ENCODE peak calls at places on chromosomes 2 and 18, in seven cellular contexts. One of them, this sample, is unnamed.
A peak's percentile ranks its signal among the peaks of the same experiment; 100 is the strongest.

GRCh38 chr2:198371902-198372611 is 567.7 kb downstream of the PLCL1 start:
- DNase-seq in neural progenitor cell: no peak
- DNase-seq in fibroblast of lung: peak; percentile 16
- DNase-seq in stomach: no peak
- DNase-seq in psoas muscle: no peak
- DNase-seq in K562: peak; percentile 25
- DNase-seq in right lobe of liver: no peak
- DNase-seq in this sample: no peak

GRCh38 chr2:73697606-73698005 is 39.5 kb downstream of the TPRKB start:
- DNase-seq in neural progenitor cell: no peak
- DNase-seq in fibroblast of lung: no peak
- DNase-seq in stomach: no peak
- DNase-seq in psoas muscle: no peak
- DNase-seq in K562: no peak
- DNase-seq in right lobe of liver: no peak
- DNase-seq in this sample: no peak

GRCh38 chr2:166614027-166614426 is 120.0 kb upstream of the SCN7A start:
- DNase-seq in neural progenitor cell: peak; percentile 42
- DNase-seq in fibroblast of lung: no peak
- DNase-seq in stomach: no peak
- DNase-seq in psoas muscle: no peak
- DNase-seq in K562: no peak
- DNase-seq in right lobe of liver: no peak
- DNase-seq in this sample: no peak

GRCh38 chr2:147855977-147856376 is 11.1 kb downstream of the ACVR2A start:
- DNase-seq in neural progenitor cell: no peak
- DNase-seq in fibroblast of lung: no peak
- DNase-seq in stomach: no peak
- DNase-seq in psoas muscle: no peak
- DNase-seq in K562: no peak
- DNase-seq in right lobe of liver: no peak
- DNase-seq in this sample: no peak

GRCh38 chr2:45024600-45025291 is 15.5 kb upstream of the SIX2 start:
- DNase-seq in neural progenitor cell: no peak
- DNase-seq in fibroblast of lung: peak; percentile 84
- DNase-seq in stomach: no peak
- DNase-seq in psoas muscle: peak; percentile 71
- DNase-seq in K562: peak; percentile 26
- DNase-seq in right lobe of liver: no peak
- DNase-seq in this sample: no peak

GRCh38 chr2:66418381-66418780 is 16.5 kb upstream of the MEIS1 start:
- DNase-seq in neural progenitor cell: no peak
- DNase-seq in fibroblast of lung: no peak
- DNase-seq in stomach: no peak
- DNase-seq in psoas muscle: no peak
- DNase-seq in K562: no peak
- DNase-seq in right lobe of liver: no peak
- DNase-seq in this sample: no peak

GRCh38 chr2:45836316-45836715 is 184.8 kb downstream of the PRKCE start:
- DNase-seq in neural progenitor cell: peak; percentile 74
- DNase-seq in fibroblast of lung: no peak
- DNase-seq in stomach: no peak
- DNase-seq in psoas muscle: no peak
- DNase-seq in K562: no peak
- DNase-seq in right lobe of liver: no peak
- DNase-seq in this sample: no peak

GRCh38 chr2:240620859-240621258 is 4.4 kb upstream of the GPR35 start:
- DNase-seq in neural progenitor cell: no peak
- DNase-seq in fibroblast of lung: no peak
- DNase-seq in stomach: no peak
- DNase-seq in psoas muscle: peak; percentile 35
- DNase-seq in K562: no peak
- DNase-seq in right lobe of liver: no peak
- DNase-seq in this sample: no peak

GRCh38 chr18:24837065-24837464 is 376.6 kb downstream of the HRH4 start:
- DNase-seq in neural progenitor cell: no peak
- DNase-seq in fibroblast of lung: peak; percentile 53
- DNase-seq in stomach: no peak
- DNase-seq in psoas muscle: no peak
- DNase-seq in K562: no peak
- DNase-seq in right lobe of liver: no peak
- DNase-seq in this sample: no peak

GRCh38 chr18:46939998-46940571 is 22.7 kb downstream of the KATNAL2 start:
- DNase-seq in neural progenitor cell: no peak
- DNase-seq in fibroblast of lung: no peak
- DNase-seq in stomach: no peak
- DNase-seq in psoas muscle: no peak
- DNase-seq in K562: no peak
- DNase-seq in right lobe of liver: no peak
- DNase-seq in this sample: no peak

GRCh38 chr2:233912799-233913423 is 4.3 kb upstream of the TRPM8 start:
- DNase-seq in neural progenitor cell: peak; percentile 70
- DNase-seq in fibroblast of lung: peak; percentile 43
- DNase-seq in stomach: no peak
- DNase-seq in psoas muscle: no peak
- DNase-seq in K562: peak; percentile 12
- DNase-seq in right lobe of liver: no peak
- DNase-seq in this sample: no peak

GRCh38 chr2:218319813-218320360 is 27.6 kb upstream of the TMBIM1 start:
- DNase-seq in neural progenitor cell: no peak
- DNase-seq in fibroblast of lung: no peak
- DNase-seq in stomach: no peak
- DNase-seq in psoas muscle: no peak
- DNase-seq in K562: no peak
- DNase-seq in right lobe of liver: no peak
- DNase-seq in this sample: no peak

GRCh38 chr2:218781691-218782528 is at the start of gene CYP27A1:
- DNase-seq in neural progenitor cell: peak; percentile 71
- DNase-seq in fibroblast of lung: peak; percentile 24
- DNase-seq in stomach: peak; percentile 39
- DNase-seq in psoas muscle: peak; percentile 78
- DNase-seq in K562: no peak
- DNase-seq in right lobe of liver: peak; percentile 93
- DNase-seq in this sample: peak; percentile 56

GRCh38 chr2:27020337-27020948 is 12.3 kb upstream of the TMEM214 start:
- DNase-seq in neural progenitor cell: no peak
- DNase-seq in fibroblast of lung: no peak
- DNase-seq in stomach: peak; percentile 40
- DNase-seq in psoas muscle: peak; percentile 69
- DNase-seq in K562: peak; percentile 86
- DNase-seq in right lobe of liver: peak; percentile 81
- DNase-seq in this sample: peak; percentile 68

GRCh38 chr2:189302274-189302948 is 122.8 kb upstream of the COL5A2 start:
- DNase-seq in neural progenitor cell: no peak
- DNase-seq in fibroblast of lung: peak; percentile 50
- DNase-seq in stomach: no peak
- DNase-seq in psoas muscle: no peak
- DNase-seq in K562: no peak
- DNase-seq in right lobe of liver: no peak
- DNase-seq in this sample: no peak

GRCh38 chr2:218368621-218369153 is 12.0 kb downstream of the CATIP start:
- DNase-seq in neural progenitor cell: peak; percentile 65
- DNase-seq in fibroblast of lung: peak; percentile 54
- DNase-seq in stomach: no peak
- DNase-seq in psoas muscle: no peak
- DNase-seq in K562: no peak
- DNase-seq in right lobe of liver: peak; percentile 55
- DNase-seq in this sample: peak; percentile 48

GRCh38 chr18:69588301-69588700 is 187.6 kb downstream of the DOK6 start:
- DNase-seq in neural progenitor cell: no peak
- DNase-seq in fibroblast of lung: no peak
- DNase-seq in stomach: no peak
- DNase-seq in psoas muscle: no peak
- DNase-seq in K562: no peak
- DNase-seq in right lobe of liver: no peak
- DNase-seq in this sample: no peak

GRCh38 chr2:23595601-23596251 is 210.7 kb downstream of the KLHL29 start:
- DNase-seq in neural progenitor cell: peak; percentile 76
- DNase-seq in fibroblast of lung: peak; percentile 85
- DNase-seq in stomach: no peak
- DNase-seq in psoas muscle: peak; percentile 74
- DNase-seq in K562: no peak
- DNase-seq in right lobe of liver: no peak
- DNase-seq in this sample: no peak

GRCh38 chr2:36512705-36513104 is 85.3 kb downstream of the FEZ2 start:
- DNase-seq in neural progenitor cell: no peak
- DNase-seq in fibroblast of lung: peak; percentile 26
- DNase-seq in stomach: no peak
- DNase-seq in psoas muscle: no peak
- DNase-seq in K562: no peak
- DNase-seq in right lobe of liver: no peak
- DNase-seq in this sample: no peak

GRCh38 chr18:58785171-58785805 is 79.4 kb upstream of the ZNF532 start:
- DNase-seq in neural progenitor cell: no peak
- DNase-seq in fibroblast of lung: peak; percentile 96
- DNase-seq in stomach: peak; percentile 43
- DNase-seq in psoas muscle: no peak
- DNase-seq in K562: no peak
- DNase-seq in right lobe of liver: no peak
- DNase-seq in this sample: no peak

GRCh38 chr2:233404227-233404626 is 49.9 kb downstream of the DGKD start:
- DNase-seq in neural progenitor cell: peak; percentile 48
- DNase-seq in fibroblast of lung: no peak
- DNase-seq in stomach: peak; percentile 75
- DNase-seq in psoas muscle: no peak
- DNase-seq in K562: peak; percentile 43
- DNase-seq in right lobe of liver: no peak
- DNase-seq in this sample: no peak

GRCh38 chr2:22340711-22341110 is 1044.3 kb upstream of the KLHL29 start:
- DNase-seq in neural progenitor cell: no peak
- DNase-seq in fibroblast of lung: no peak
- DNase-seq in stomach: no peak
- DNase-seq in psoas muscle: no peak
- DNase-seq in K562: no peak
- DNase-seq in right lobe of liver: no peak
- DNase-seq in this sample: no peak

GRCh38 chr2:146734042-146734715 is 1110.7 kb upstream of the ACVR2A start:
- DNase-seq in neural progenitor cell: peak; percentile 58
- DNase-seq in fibroblast of lung: peak; percentile 45
- DNase-seq in stomach: no peak
- DNase-seq in psoas muscle: no peak
- DNase-seq in K562: peak; percentile 7
- DNase-seq in right lobe of liver: no peak
- DNase-seq in this sample: no peak

GRCh38 chr2:45607701-45608100 is 3.4 kb downstream of the SRBD1 start:
- DNase-seq in neural progenitor cell: peak; percentile 67
- DNase-seq in fibroblast of lung: peak; percentile 20
- DNase-seq in stomach: no peak
- DNase-seq in psoas muscle: no peak
- DNase-seq in K562: peak; percentile 56
- DNase-seq in right lobe of liver: no peak
- DNase-seq in this sample: no peak

GRCh38 chr18:30334781-30335180 is 707.8 kb downstream of the DSC3 start:
- DNase-seq in neural progenitor cell: no peak
- DNase-seq in fibroblast of lung: no peak
- DNase-seq in stomach: no peak
- DNase-seq in psoas muscle: no peak
- DNase-seq in K562: no peak
- DNase-seq in right lobe of liver: no peak
- DNase-seq in this sample: no peak

GRCh38 chr2:235300368-235301201 is 193.3 kb upstream of the AGAP1 start:
- DNase-seq in neural progenitor cell: no peak
- DNase-seq in fibroblast of lung: peak; percentile 83
- DNase-seq in stomach: no peak
- DNase-seq in psoas muscle: no peak
- DNase-seq in K562: no peak
- DNase-seq in right lobe of liver: no peak
- DNase-seq in this sample: no peak

GRCh38 chr2:168278424-168278888 is 31.1 kb upstream of the STK39 start:
- DNase-seq in neural progenitor cell: peak; percentile 31
- DNase-seq in fibroblast of lung: peak; percentile 86
- DNase-seq in stomach: peak; percentile 54
- DNase-seq in psoas muscle: no peak
- DNase-seq in K562: no peak
- DNase-seq in right lobe of liver: no peak
- DNase-seq in this sample: no peak

GRCh38 chr2:18272148-18272494 is 288.3 kb downstream of the RDH14 start:
- DNase-seq in neural progenitor cell: no peak
- DNase-seq in fibroblast of lung: no peak
- DNase-seq in stomach: no peak
- DNase-seq in psoas muscle: peak; percentile 46
- DNase-seq in K562: no peak
- DNase-seq in right lobe of liver: no peak
- DNase-seq in this sample: no peak

GRCh38 chr2:151030663-151031230 is 230.9 kb downstream of the RBM43 start:
- DNase-seq in neural progenitor cell: no peak
- DNase-seq in fibroblast of lung: no peak
- DNase-seq in stomach: no peak
- DNase-seq in psoas muscle: no peak
- DNase-seq in K562: no peak
- DNase-seq in right lobe of liver: no peak
- DNase-seq in this sample: no peak

GRCh38 chr18:32902566-32903330 is 129.9 kb upstream of the KLHL14 start:
- DNase-seq in neural progenitor cell: no peak
- DNase-seq in fibroblast of lung: no peak
- DNase-seq in stomach: no peak
- DNase-seq in psoas muscle: no peak
- DNase-seq in K562: no peak
- DNase-seq in right lobe of liver: no peak
- DNase-seq in this sample: no peak
- H3K27ac ChIP-seq in neural progenitor cell: no peak overlapping the region
- H3K27ac ChIP-seq in fibroblast of lung: no peak overlapping the region
- H3K27ac ChIP-seq in stomach: no peak overlapping the region
- H3K27ac ChIP-seq in psoas muscle: no peak overlapping the region
- H3K27ac ChIP-seq in K562: no peak overlapping the region
- H3K27ac ChIP-seq in right lobe of liver: no peak overlapping the region
- H3K27ac ChIP-seq in this sample: no peak overlapping the region

GRCh38 chr2:211898697-211899096 is 639.9 kb downstream of the ERBB4 start:
- DNase-seq in neural progenitor cell: no peak
- DNase-seq in fibroblast of lung: no peak
- DNase-seq in stomach: no peak
- DNase-seq in psoas muscle: no peak
- DNase-seq in K562: no peak
- DNase-seq in right lobe of liver: no peak
- DNase-seq in this sample: no peak
- TF ChIP-seq CTCF in neural progenitor cell: no peak
- TF ChIP-seq CTCF in fibroblast of lung: no peak
- TF ChIP-seq CTCF in stomach: no peak
- TF ChIP-seq CTCF in psoas muscle: no peak
- TF ChIP-seq CTCF in K562: no peak
- TF ChIP-seq CTCF in right lobe of liver: no peak
- TF ChIP-seq CTCF in this sample: no peak

DNA sequence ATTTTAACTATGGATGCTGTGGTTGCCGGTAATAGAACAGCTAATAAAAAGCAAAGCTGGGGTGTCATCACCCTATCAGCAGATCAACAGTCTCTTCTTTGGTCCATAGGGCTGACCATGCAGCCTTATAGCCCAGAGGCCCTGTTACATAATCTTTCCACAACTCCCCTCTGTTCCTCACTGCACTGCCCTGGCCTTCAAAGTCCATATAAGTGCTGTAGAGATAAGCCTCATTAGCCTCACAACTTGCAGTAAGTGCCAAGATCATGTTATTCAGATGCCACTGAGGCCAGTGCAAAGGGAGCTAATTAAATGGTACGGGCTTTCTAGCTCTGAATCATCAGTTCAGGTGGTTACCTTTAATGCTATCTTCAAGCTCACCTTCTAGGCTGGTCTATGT is 89.7 kb upstream of the CXCR4 start:
- DNase-seq in neural progenitor cell: no peak
- DNase-seq in fibroblast of lung: no peak
- DNase-seq in stomach: no peak
- DNase-seq in psoas muscle: no peak
- DNase-seq in K562: no peak
- DNase-seq in right lobe of liver: no peak
- DNase-seq in this sample: no peak
- H3K4me1 ChIP-seq in neural progenitor cell: no peaks in the 10 kb centered on the region
- H3K4me1 ChIP-seq in fibroblast of lung: no peaks in the 10 kb centered on the region
- H3K4me1 ChIP-seq in stomach: no peaks in the 10 kb centered on the region
- H3K4me1 ChIP-seq in psoas muscle: no peaks in the 10 kb centered on the region
- H3K4me1 ChIP-seq in K562: no peaks in the 10 kb centered on the region
- H3K4me1 ChIP-seq in right lobe of liver: no peaks in the 10 kb centered on the region
- H3K4me1 ChIP-seq in this sample: no peaks in the 10 kb centered on the region

GRCh38 chr2:43178602-43179542 is 47.5 kb downstream of the ZFP36L2 start:
- DNase-seq in neural progenitor cell: peak; percentile 73
- DNase-seq in fibroblast of lung: peak; percentile 78
- DNase-seq in stomach: peak; percentile 81
- DNase-seq in psoas muscle: peak; percentile 94
- DNase-seq in K562: peak; percentile 90
- DNase-seq in right lobe of liver: peak; percentile 87
- DNase-seq in this sample: peak; percentile 70
- H3K27ac ChIP-seq in neural progenitor cell: peak overlapping the region; percentile 57
- H3K27ac ChIP-seq in fibroblast of lung: peak overlapping the region; percentile 51
- H3K27ac ChIP-seq in stomach: peak overlapping the region; percentile 86
- H3K27ac ChIP-seq in psoas muscle: peak overlapping the region; percentile 95
- H3K27ac ChIP-seq in K562: peak overlapping the region; percentile 94
- H3K27ac ChIP-seq in right lobe of liver: peak overlapping the region; percentile 76
- H3K27ac ChIP-seq in this sample: peak overlapping the region; percentile 84

This sample was measured in heart left ventricle.